ENCODE peak calls at places on chromosomes 3 and 15, in six cellular contexts. Q is HT-29; L is ELR; A is H7; V is CD4-positive, alpha-beta T cell; H is EL. T is an unnamed sample.

GRCh38 chr15:86526938-86527735 is 447.5 kb downstream of the AGBL1 start:
- DNase-seq in Q (no peak), L (no peak), A (peak; percentile 10), V (no peak), H (no peak), T (no peak)

GRCh38 chr3:12180218-12180617 is 21.5 kb upstream of the TIMP4 start:
- DNase-seq in Q (peak; percentile 66), L (peak; percentile 63), A (no peak), V (no peak), H (peak; percentile 70), T (peak; percentile 68)

GRCh38 chr3:146160964-146161724 is at the start of gene PLOD2:
- DNase-seq in Q (peak; percentile 88), L (peak; percentile 92), A (peak; percentile 84), V (no peak), H (peak; percentile 97), T (peak; percentile 97)

GRCh38 chr15:41115088-41115651 is 910 bp downstream of the INO80 start:
- DNase-seq in Q (peak; percentile 75), L (peak; percentile 68), A (peak; percentile 75), V (no peak), H (peak; percentile 64), T (peak; percentile 49)

GRCh38 chr3:128360243-128360642 is 106.4 kb downstream of the DNAJB8 start:
- DNase-seq in Q (no peak), L (no peak), A (no peak), V (no peak), H (peak; percentile 35), T (no peak)

GRCh38 chr3:45832691-45833090 is 9.2 kb downstream of the LZTFL1 start:
- DNase-seq in Q (peak; percentile 36), L (peak; percentile 26), A (peak; percentile 51), V (no peak), H (no peak), T (no peak)

GRCh38 chr3:69993747-69994146 is 5.8 kb upstream of the SAMMSON start:
- DNase-seq in Q (no peak), L (no peak), A (no peak), V (no peak), H (no peak), T (no peak)

GRCh38 chr15:25707656-25708365 is 155.3 kb downstream of the ATP10A start:
- DNase-seq in Q (no peak), L (no peak), A (peak; percentile 55), V (no peak), H (no peak), T (no peak)

GRCh38 chr3:10889206-10889960 is 73.4 kb downstream of the SLC6A11 start:
- DNase-seq in Q (no peak), L (no peak), A (no peak), V (no peak), H (no peak), T (no peak)

GRCh38 chr3:119559441-119559963 is at the start of gene CD80:
- DNase-seq in Q (peak; percentile 73), L (peak; percentile 46), A (peak; percentile 57), V (peak; percentile 18), H (peak; percentile 45), T (peak; percentile 58)

GRCh38 chr15:92809880-92810361 is 90.2 kb upstream of the CHD2 start:
- DNase-seq in Q (peak; percentile 80), L (peak; percentile 62), A (peak; percentile 43), V (no peak), H (peak; percentile 56), T (peak; percentile 57)

GRCh38 chr3:64248247-64248646 is 23.0 kb upstream of the PRICKLE2 start:
- DNase-seq in Q (peak; percentile 49), L (no peak), A (no peak), V (no peak), H (no peak), T (no peak)

T was measured in RPMI7951.